ENCODE peak calls at places on chromosomes 2 and 18, in nine cellular contexts. Z, Y, I, O, Q, C, A, E and L are unnamed samples.

GRCh38 chr2:205408690-205409089 is 273.6 kb upstream of the NRP2 start:
- DNase-seq in Z (peak), Y (peak), I (no peak), O (no peak), Q (no peak), C (no peak), A (no peak), E (no peak), L (no peak)

GRCh38 chr2:23452853-23453420 is 68.0 kb downstream of the KLHL29 start:
- DNase-seq in Z (no peak), Y (peak), I (peak), O (no peak), Q (no peak), C (no peak), A (no peak), E (peak), L (no peak)

GRCh38 chr18:11747731-11748130 is 58.7 kb downstream of the GNAL start:
- DNase-seq in Z (no peak), Y (no peak), I (no peak), O (no peak), Q (no peak), C (no peak), A (no peak), E (no peak), L (no peak)

GRCh38 chr2:83536489-83537020 is 922.5 kb downstream of the SUCLG1 start:
- DNase-seq in Z (no peak), Y (no peak), I (no peak), O (no peak), Q (no peak), C (no peak), A (no peak), E (no peak), L (no peak)

GRCh38 chr18:63131106-63131943 is 188.2 kb downstream of the BCL2 start:
- DNase-seq in Z (peak), Y (peak), I (no peak), O (peak), Q (no peak), C (no peak), A (peak), E (peak), L (no peak)

GRCh38 chr18:79803611-79804051 is 5.9 kb downstream of the KCNG2 start:
- DNase-seq in Z (no peak), Y (no peak), I (no peak), O (no peak), Q (no peak), C (no peak), A (no peak), E (no peak), L (peak)

GRCh38 chr2:219630770-219631405 is 3.5 kb downstream of the SLC4A3 start:
- DNase-seq in Z (no peak), Y (no peak), I (no peak), O (no peak), Q (peak), C (no peak), A (no peak), E (no peak), L (no peak)

GRCh38 chr2:14700753-14701152 is 68.2 kb downstream of the LRATD1 start:
- DNase-seq in Z (no peak), Y (no peak), I (no peak), O (no peak), Q (no peak), C (no peak), A (peak), E (no peak), L (no peak)

GRCh38 chr2:168456526-168457176 is 579 bp downstream of the CERS6 start:
- DNase-seq in Z (no peak), Y (peak), I (no peak), O (peak), Q (peak), C (no peak), A (no peak), E (peak), L (peak)

GRCh38 chr2:28654286-28654980 is 97.2 kb upstream of the PPP1CB start:
- DNase-seq in Z (no peak), Y (peak), I (no peak), O (no peak), Q (no peak), C (no peak), A (no peak), E (no peak), L (no peak)

GRCh38 chr2:44348385-44348784 is 12.9 kb downstream of the PREPL start:
- DNase-seq in Z (no peak), Y (peak), I (no peak), O (no peak), Q (no peak), C (no peak), A (no peak), E (no peak), L (no peak)

GRCh38 chr2:47771211-47771610 is 11.7 kb upstream of the MSH6 start:
- DNase-seq in Z (peak), Y (peak), I (no peak), O (no peak), Q (no peak), C (no peak), A (peak), E (no peak), L (no peak)

GRCh38 chr2:50838316-50838715 is 193.6 kb downstream of the NRXN1 start:
- DNase-seq in Z (no peak), Y (no peak), I (no peak), O (no peak), Q (no peak), C (no peak), A (no peak), E (no peak), L (no peak)

GRCh38 chr2:106115250-106115649 is 78.9 kb downstream of the UXS1 start:
- DNase-seq in Z (peak), Y (peak), I (no peak), O (peak), Q (no peak), C (no peak), A (no peak), E (no peak), L (no peak)

GRCh38 chr2:25557179-25558036 is 116.0 kb downstream of the DTNB start:
- DNase-seq in Z (no peak), Y (no peak), I (no peak), O (no peak), Q (no peak), C (no peak), A (no peak), E (no peak), L (no peak)

GRCh38 chr18:9792565-9793226 is 84.6 kb downstream of the RAB31 start:
- DNase-seq in Z (no peak), Y (no peak), I (no peak), O (no peak), Q (peak), C (no peak), A (no peak), E (no peak), L (no peak)

GRCh38 chr2:117745537-117745936 is 69.0 kb upstream of the DDX18 start:
- DNase-seq in Z (no peak), Y (no peak), I (no peak), O (no peak), Q (no peak), C (no peak), A (no peak), E (no peak), L (no peak)

GRCh38 chr2:26401739-26402541 is at the start of gene DRC1:
- DNase-seq in Z (peak), Y (peak), I (peak), O (peak), Q (peak), C (no peak), A (peak), E (no peak), L (peak)

GRCh38 chr2:44802409-44803099 is 138.9 kb upstream of the SIX3 start:
- DNase-seq in Z (no peak), Y (no peak), I (no peak), O (no peak), Q (no peak), C (no peak), A (no peak), E (no peak), L (no peak)

GRCh38 chr18:36107477-36107876 is 21.7 kb downstream of the SLC39A6 start:
- DNase-seq in Z (no peak), Y (no peak), I (no peak), O (no peak), Q (no peak), C (no peak), A (no peak), E (no peak), L (no peak)

GRCh38 chr2:903223-903900 is 47.3 kb upstream of the SNTG2 start:
- DNase-seq in Z (no peak), Y (no peak), I (no peak), O (no peak), Q (no peak), C (no peak), A (no peak), E (no peak), L (no peak)

GRCh38 chr2:64866797-64867196 is 122.4 kb upstream of the SLC1A4 start:
- DNase-seq in Z (peak), Y (peak), I (no peak), O (no peak), Q (peak), C (no peak), A (peak), E (no peak), L (no peak)

GRCh38 chr2:17635007-17635406 is 94.5 kb downstream of the VSNL1 start:
- DNase-seq in Z (no peak), Y (no peak), I (no peak), O (no peak), Q (no peak), C (no peak), A (no peak), E (no peak), L (no peak)

GRCh38 chr2:21895200-21895599 is 771.4 kb downstream of the TDRD15 start:
- DNase-seq in Z (no peak), Y (no peak), I (no peak), O (no peak), Q (no peak), C (no peak), A (no peak), E (no peak), L (no peak)

GRCh38 chr2:96326564-96326963 is 1.4 kb downstream of the ITPRIPL1 start:
- DNase-seq in Z (no peak), Y (no peak), I (no peak), O (no peak), Q (no peak), C (no peak), A (no peak), E (no peak), L (no peak)

GRCh38 chr2:46960618-46961017 is 45.0 kb upstream of the MCFD2 start:
- DNase-seq in Z (no peak), Y (no peak), I (no peak), O (no peak), Q (no peak), C (no peak), A (no peak), E (no peak), L (no peak)

GRCh38 chr2:20611077-20611843 is 39.6 kb downstream of the HS1BP3 start:
- DNase-seq in Z (no peak), Y (peak), I (peak), O (no peak), Q (peak), C (no peak), A (peak), E (no peak), L (peak)

GRCh38 chr18:61876899-61877298 is 15.9 kb downstream of the RNF152 start:
- DNase-seq in Z (no peak), Y (no peak), I (no peak), O (no peak), Q (no peak), C (no peak), A (no peak), E (no peak), L (no peak)

GRCh38 chr2:236057375-236057774 is 110.8 kb downstream of the GBX2 start:
- DNase-seq in Z (no peak), Y (no peak), I (no peak), O (no peak), Q (no peak), C (no peak), A (no peak), E (no peak), L (no peak)

DNA sequence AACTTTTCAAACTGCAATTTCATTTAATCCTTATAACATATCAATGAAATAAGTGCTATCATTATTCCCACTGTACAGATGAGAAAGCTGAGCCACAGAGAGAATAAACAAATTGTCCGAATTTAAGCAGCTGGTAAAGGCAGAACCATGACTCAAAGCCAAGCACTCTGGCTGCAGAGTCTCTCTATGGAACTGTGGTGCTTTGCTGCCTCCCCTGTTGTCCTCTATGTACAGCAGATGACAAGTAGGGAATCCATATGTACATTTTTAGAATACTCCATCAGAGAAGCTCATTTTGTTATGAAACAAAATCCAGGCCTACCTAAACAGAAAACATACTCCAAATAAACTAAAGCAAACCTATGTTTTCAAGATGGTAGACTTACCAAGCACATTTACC is 45.1 kb downstream of the FARSB start:
- DNase-seq in Z (no peak), Y (peak), I (no peak), O (no peak), Q (no peak), C (no peak), A (no peak), E (no peak), L (no peak)
- TF ChIP-seq CTCF in Z (no peak), Y (peak), I (no peak), O (no peak), Q (no peak), C (peak), A (no peak), E (peak), L (no peak)

GRCh38 chr2:233354500-233354924 is 218 bp downstream of the DGKD start:
- DNase-seq in Z (no peak), Y (no peak), I (no peak), O (no peak), Q (no peak), C (no peak), A (no peak), E (no peak), L (no peak)
- TF ChIP-seq CTCF in Z (no peak), Y (no peak), I (no peak), O (no peak), Q (no peak), C (no peak), A (no peak), E (no peak), L (no peak)

GRCh38 chr2:139790807-139791206 is 1010.6 kb upstream of the NXPH2 start:
- DNase-seq in Z (no peak), Y (peak), I (no peak), O (peak), Q (no peak), C (peak), A (no peak), E (no peak), L (no peak)
- TF ChIP-seq CTCF in Z (no peak), Y (peak), I (no peak), O (peak), Q (no peak), C (peak), A (no peak), E (peak), L (peak)

GRCh38 chr2:160583162-160583522 is 89.5 kb upstream of the RBMS1 start:
- DNase-seq in Z (no peak), Y (peak), I (no peak), O (no peak), Q (no peak), C (peak), A (no peak), E (no peak), L (no peak)

GRCh38 chr2:160583823-160584537 is 90.4 kb upstream of the RBMS1 start:
- DNase-seq in Z (no peak), Y (no peak), I (no peak), O (no peak), Q (no peak), C (no peak), A (no peak), E (no peak), L (no peak)

GRCh38 chr2:160582481-160583161 is 89.0 kb upstream of the RBMS1 start:
- DNase-seq in Z (peak), Y (peak), I (peak), O (no peak), Q (no peak), C (no peak), A (peak), E (no peak), L (no peak)

GRCh38 chr2:160581035-160581434 is 87.4 kb upstream of the RBMS1 start:
- DNase-seq in Z (no peak), Y (no peak), I (no peak), O (no peak), Q (no peak), C (no peak), A (no peak), E (no peak), L (no peak)

GRCh38 chr2:160581448-160581847 is 87.8 kb upstream of the RBMS1 start:
- DNase-seq in Z (no peak), Y (no peak), I (no peak), O (no peak), Q (no peak), C (no peak), A (no peak), E (no peak), L (no peak)
- TF ChIP-seq CTCF in Z (no peak), Y (no peak), I (no peak), O (no peak), Q (no peak), C (no peak), A (no peak), E (no peak), L (no peak)

DNA sequence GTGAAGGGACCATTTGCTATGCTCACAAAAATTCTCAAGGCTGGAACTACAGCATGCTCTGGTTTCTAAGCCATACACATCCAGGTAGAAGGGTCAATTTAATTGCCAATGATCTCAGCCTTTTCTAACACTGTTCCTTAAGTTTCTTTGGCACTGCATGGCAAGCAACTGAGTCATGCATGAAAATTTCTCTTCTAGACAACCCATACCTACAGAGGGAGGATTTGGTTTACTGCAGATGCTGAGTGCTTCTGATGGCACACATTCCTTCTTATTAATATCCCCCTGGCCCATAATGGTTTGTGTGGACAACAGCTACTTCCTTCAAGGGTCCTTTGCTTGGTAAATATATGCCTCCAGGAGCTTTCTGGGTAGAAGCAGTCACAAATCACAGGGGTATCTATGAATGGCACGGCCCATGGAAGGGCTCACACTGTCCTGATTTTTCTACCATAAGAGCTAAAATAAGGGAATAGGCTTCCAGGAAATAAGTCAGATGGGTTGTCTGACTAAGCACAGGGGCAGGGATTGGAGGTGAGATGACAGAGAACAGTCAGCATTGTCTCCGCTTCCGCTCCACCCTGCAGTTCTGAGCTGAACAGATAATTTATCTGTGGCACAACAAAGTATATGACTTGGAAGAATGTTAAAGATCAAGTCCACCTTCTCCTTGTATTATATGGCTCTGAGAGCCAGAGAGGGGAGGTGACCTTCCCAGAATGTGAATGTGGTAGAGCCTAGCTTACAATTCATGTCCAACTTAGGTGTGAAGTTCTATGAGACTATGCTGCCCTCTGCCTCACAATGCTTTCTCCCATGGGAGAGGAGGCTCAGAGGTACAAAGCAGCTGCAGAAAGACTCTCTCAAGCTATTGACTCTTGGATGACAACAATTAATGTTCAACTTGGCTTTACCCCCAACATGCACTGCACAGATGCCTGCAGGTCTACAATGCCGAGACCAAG is 199.2 kb upstream of the TNP1 start:
- DNase-seq in Z (no peak), Y (no peak), I (no peak), O (no peak), Q (no peak), C (no peak), A (no peak), E (no peak), L (no peak)
- TF ChIP-seq CTCF in Z (no peak), Y (no peak), I (no peak), O (no peak), Q (no peak), C (peak), A (no peak), E (no peak), L (no peak)

GRCh38 chr2:71066856-71067255 is 1.6 kb upstream of the NAGK start:
- DNase-seq in Z (no peak), Y (no peak), I (no peak), O (no peak), Q (no peak), C (no peak), A (no peak), E (no peak), L (no peak)

GRCh38 chr2:71064754-71065621 is 3.5 kb upstream of the NAGK start:
- DNase-seq in Z (peak), Y (peak), I (no peak), O (no peak), Q (no peak), C (no peak), A (no peak), E (peak), L (no peak)

GRCh38 chr2:71068218-71069035 is at the start of gene NAGK:
- DNase-seq in Z (peak), Y (peak), I (peak), O (peak), Q (peak), C (peak), A (peak), E (peak), L (peak)

GRCh38 chr2:71069376-71069775 is 928 bp downstream of the NAGK start:
- DNase-seq in Z (no peak), Y (no peak), I (no peak), O (no peak), Q (no peak), C (no peak), A (no peak), E (no peak), L (no peak)

DNA sequence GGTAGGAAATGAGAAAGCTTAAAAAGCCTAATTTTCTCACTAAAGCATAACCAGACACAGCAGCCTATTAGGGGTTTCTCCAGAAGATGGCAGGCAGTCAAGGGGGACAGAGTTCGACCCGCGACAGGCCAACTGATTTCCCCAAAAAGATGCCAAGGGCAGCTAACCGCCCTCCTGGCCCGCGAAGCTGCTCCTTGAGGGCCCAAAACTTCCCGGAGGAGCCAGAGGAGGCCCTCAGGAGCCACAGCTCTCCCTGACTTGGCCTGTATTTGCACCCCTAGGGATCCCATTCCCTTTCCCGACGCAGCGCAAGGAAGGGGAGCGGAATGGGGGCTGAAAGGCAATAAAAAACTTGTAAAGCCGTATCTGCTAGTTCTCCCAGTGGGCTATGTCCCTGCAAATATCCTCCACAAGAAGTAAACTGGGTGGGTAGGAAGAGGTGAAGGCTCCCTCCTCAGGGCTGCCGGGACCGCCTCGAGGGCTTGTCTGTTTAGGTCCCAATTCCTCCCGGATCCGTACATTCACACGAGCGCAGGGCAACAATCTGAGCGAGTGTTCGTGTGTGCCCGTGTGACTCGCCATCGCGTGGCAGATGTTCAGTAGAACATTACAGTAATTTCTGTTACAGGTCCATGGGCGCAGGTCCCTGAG is 756 bp upstream of the NAGK start:
- DNase-seq in Z (no peak), Y (peak), I (no peak), O (no peak), Q (no peak), C (no peak), A (no peak), E (no peak), L (peak)
- TF ChIP-seq CTCF in Z (peak), Y (no peak), I (no peak), O (no peak), Q (no peak), C (no peak), A (no peak), E (no peak), L (no peak)